ENCODE peak calls at places on chromosome 18, in six cellular contexts. R is Panc1, H is GM23338, M is HepG2, O is GM12878, X is upper lobe of left lung. S is an unnamed sample.

GRCh38 chr18:47985837-47986236 is 55.4 kb upstream of the SMAD2 start:
- ATAC-seq in H (no peak), M (no peak), R (no peak), O (no peak), X (peak; percentile 83), S (no peak)

GRCh38 chr18:34918856-34919255 is 122.4 kb upstream of the MAPRE2 start:
- ATAC-seq in H (no peak), X (no peak), O (no peak), R (no peak), M (peak; percentile 73), S (no peak)

GRCh38 chr18:53850918-53851317 is 373.6 kb downstream of the MBD2 start:
- ATAC-seq in O (no peak), H (peak; percentile 92), R (no peak), X (no peak), M (no peak), S (no peak)

GRCh38 chr18:67219821-67220220 is 296.7 kb downstream of the DSEL start:
- ATAC-seq in X (no peak), R (no peak), H (no peak), O (no peak), M (no peak), S (no peak)

GRCh38 chr18:36284671-36285295 is 12.7 kb upstream of the FHOD3 start:
- ATAC-seq in O (peak; percentile 83), R (peak; percentile 72), M (peak; percentile 53), H (peak; percentile 62), X (peak; percentile 79), S (no peak)

GRCh38 chr18:59536181-59536580 is 161.0 kb downstream of the CCBE1 start:
- ATAC-seq in X (no peak), M (no peak), O (no peak), R (no peak), H (no peak), S (no peak)

GRCh38 chr18:1092228-1092627 is 187.6 kb downstream of the ADCYAP1 start:
- ATAC-seq in X (no peak), R (no peak), H (peak; percentile 84), O (no peak), M (no peak), S (no peak)

GRCh38 chr18:71038196-71038595 is 749.4 kb downstream of the SOCS6 start:
- ATAC-seq in O (no peak), M (no peak), X (no peak), R (no peak), H (no peak), S (no peak)

GRCh38 chr18:31232779-31233424 is 70.2 kb upstream of the DSC1 start:
- ATAC-seq in X (no peak), R (no peak), O (no peak), H (no peak), M (peak; percentile 96), S (no peak)

GRCh38 chr18:3450358-3451107 is 561 bp downstream of the TGIF1 start:
- ATAC-seq in O (peak; percentile 1), X (peak; percentile 4), M (peak; percentile 0), H (no peak), R (peak; percentile 4), S (no peak)

GRCh38 chr18:37287601-37288000 is 278.0 kb downstream of the CELF4 start:
- ATAC-seq in M (no peak), R (no peak), O (no peak), X (no peak), H (no peak), S (no peak)

GRCh38 chr18:64042728-64043358 is 73.0 kb downstream of the SERPINB8 start:
- ATAC-seq in O (no peak), R (no peak), H (no peak), M (no peak), X (no peak), S (no peak)

GRCh38 chr18:22670914-22671313 is 253.2 kb upstream of the CTAGE1 start:
- ATAC-seq in X (no peak), H (no peak), O (peak; percentile 65), R (no peak), M (no peak), S (no peak)

GRCh38 chr18:35050638-35051287 is 9.6 kb downstream of the MAPRE2 start:
- ATAC-seq in H (peak; percentile 75), M (no peak), X (peak; percentile 82), R (no peak), O (peak; percentile 43), S (peak; percentile 74)

GRCh38 chr18:37393945-37394609 is 171.5 kb downstream of the CELF4 start:
- ATAC-seq in R (peak; percentile 78), X (peak; percentile 89), M (peak; percentile 75), H (peak; percentile 91), O (no peak), S (peak; percentile 90)

GRCh38 chr18:48153641-48154481 is 223.4 kb upstream of the SMAD2 start:
- ATAC-seq in X (peak; percentile 43), M (peak; percentile 98), O (no peak), H (no peak), R (no peak), S (peak; percentile 93)

GRCh38 chr18:67932261-67932660 is 415.7 kb upstream of the DSEL start:
- ATAC-seq in H (no peak), R (no peak), X (no peak), O (no peak), M (no peak), S (no peak)

GRCh38 chr18:48060947-48061346 is 130.5 kb upstream of the SMAD2 start:
- ATAC-seq in O (no peak), R (no peak), M (peak; percentile 86), H (no peak), X (no peak), S (no peak)

DNA sequence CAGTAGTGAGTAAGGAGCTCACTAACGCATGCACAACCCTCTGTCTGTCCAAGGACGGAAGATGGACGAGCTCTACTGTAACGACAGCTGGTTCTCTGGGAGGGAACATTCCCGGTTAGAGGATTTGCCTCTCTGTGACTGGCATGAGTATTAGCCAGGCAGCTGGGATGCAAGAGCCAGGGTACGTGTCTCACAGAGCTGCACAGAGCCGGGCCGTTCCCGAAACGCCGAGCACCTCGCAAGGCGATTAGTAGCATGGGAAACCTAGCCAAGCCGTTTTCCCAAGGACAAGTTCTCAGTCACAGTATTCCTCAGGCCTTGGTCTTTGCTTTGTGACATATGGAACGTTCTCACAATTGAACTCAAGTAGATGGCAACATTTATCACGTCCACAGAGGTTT is 94.7 kb downstream of the MTCL1 start:
- ATAC-seq in O (no peak), R (peak; percentile 40), X (peak; percentile 11), M (no peak), H (no peak), S (peak; percentile 53)
- TF ChIP-seq POLR2AphosphoS5 in O (no peak), R (no peak), X (no peak), M (no peak), H (no peak), S (peak; percentile 91)

GRCh38 chr18:13613099-13613498 is 113.3 kb downstream of the FAM210A start:
- ATAC-seq in O (no peak), R (no peak), X (no peak), H (no peak), M (no peak), S (no peak)

GRCh38 chr18:13613591-13614317 is 112.6 kb downstream of the FAM210A start:
- ATAC-seq in R (no peak), X (no peak), O (peak; percentile 11), H (no peak), M (no peak), S (no peak)

GRCh38 chr18:13611616-13612110 is 114.7 kb downstream of the FAM210A start:
- ATAC-seq in X (peak; percentile 68), O (peak; percentile 0), H (peak; percentile 79), R (peak; percentile 70), M (no peak), S (peak; percentile 64)

GRCh38 chr18:13611058-13611615 is 115.2 kb downstream of the FAM210A start:
- ATAC-seq in H (peak; percentile 66), M (no peak), O (peak; percentile 40), R (no peak), X (peak; percentile 80), S (peak; percentile 50)

DNA sequence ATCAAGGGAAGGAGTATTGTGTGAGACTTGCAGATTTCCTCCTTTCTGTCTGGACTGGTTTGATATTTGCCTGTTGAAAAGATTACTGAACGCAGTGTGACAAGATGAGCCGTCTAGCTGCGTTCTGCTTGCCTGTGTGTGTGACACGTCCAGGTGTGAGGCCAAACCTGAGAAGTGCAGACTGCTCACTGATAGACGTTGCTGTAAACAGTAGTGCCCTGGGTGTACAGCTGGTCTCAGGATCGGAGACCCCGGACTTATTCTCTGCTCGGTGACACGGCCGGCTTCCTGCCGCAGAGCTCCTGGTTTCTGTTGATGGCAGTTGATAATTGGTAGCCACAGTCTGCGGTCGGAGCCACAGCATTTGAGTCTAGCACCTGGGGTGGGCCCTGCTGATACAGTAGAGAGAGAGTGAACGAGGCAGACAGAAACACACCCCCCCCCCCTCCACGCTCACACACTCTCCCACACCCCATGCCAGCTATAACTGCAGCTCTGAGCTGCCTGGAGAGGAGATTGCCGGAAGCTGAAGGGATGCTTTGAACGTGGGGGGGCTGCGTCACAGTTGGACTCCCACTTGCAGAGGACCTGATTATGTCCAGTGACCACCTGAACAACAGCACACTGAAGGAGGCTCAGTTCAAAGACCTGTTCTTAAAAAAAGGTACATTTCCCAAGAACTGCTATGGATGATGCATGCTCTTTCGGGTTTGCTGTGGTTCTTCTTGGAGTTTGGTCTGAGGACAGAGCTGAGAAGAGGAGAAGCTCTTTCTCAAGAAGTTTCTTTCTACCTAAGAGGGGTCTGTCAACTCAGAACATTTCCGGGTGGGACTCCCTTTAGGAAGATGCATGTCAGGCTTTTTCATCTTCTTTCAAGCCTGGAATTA is 114.0 kb downstream of the FAM210A start:
- ATAC-seq in H (no peak), R (peak; percentile 53), X (peak; percentile 1), M (no peak), O (peak; percentile 59), S (peak; percentile 2)
- TF ChIP-seq POLR2AphosphoS5 in H (no peak), R (no peak), X (no peak), M (no peak), O (peak; percentile 97), S (no peak)

DNA sequence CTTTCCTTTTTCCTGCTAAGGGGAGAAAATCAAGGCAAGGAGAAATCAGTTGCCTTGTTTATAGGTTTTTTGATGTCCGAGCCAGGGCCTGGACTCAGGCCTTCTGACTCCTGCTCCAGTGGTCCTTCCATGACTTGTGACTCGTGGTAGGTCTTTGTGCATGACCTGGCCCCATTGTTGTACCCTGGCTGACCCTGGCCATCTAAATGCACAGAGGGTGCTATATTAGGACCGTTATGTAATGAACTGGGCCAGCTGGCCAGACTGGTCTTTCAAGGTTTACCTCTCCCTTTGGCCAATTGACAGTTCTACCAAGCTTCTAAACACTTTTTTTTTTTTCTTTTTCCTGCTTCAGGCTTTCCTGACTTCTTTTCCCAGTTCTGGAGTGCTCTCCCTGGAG is 81.1 kb downstream of the SETBP1 start:
- ATAC-seq in R (no peak), X (peak; percentile 65), H (no peak), O (no peak), M (no peak), S (peak; percentile 38)
- TF ChIP-seq POLR2AphosphoS5 in R (no peak), X (no peak), H (no peak), O (no peak), M (no peak), S (no peak)

DNA sequence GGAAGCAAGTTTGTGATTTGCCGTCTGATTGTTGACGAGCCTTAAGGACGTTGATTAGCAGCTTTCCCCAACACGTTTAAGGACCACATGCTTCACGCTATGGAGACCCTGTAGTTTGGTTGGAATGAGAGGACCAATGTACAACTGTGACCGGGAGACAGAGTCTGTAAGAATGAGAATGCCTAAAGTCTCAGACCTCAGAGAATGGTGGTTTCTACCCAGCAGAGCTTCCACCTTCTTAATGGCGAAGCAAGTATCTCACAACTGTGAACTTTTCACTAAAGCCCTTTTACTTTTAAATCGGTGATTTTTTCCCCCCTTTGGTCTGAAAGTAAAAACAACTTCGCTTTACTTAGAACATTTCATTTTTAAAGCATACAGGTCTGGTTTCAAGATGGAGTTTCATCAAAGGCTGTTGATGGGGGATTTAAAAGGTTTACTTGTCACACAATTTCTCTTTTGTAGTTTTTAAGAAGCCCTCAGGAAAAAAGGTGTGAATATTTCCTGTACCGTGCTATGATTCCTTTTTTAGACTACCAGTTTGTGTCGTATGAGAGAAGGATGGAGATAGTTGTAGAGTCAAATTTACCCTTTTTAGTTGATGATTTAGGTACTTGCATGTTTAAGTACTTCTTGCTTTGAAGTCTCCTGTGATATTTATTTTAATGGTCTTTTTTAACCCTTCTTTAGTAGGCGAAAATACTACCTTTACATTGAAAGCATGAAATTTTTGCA is 1.5 kb downstream of the TTC39C start:
- ATAC-seq in M (no peak), O (peak; percentile 5), X (no peak), R (no peak), H (no peak), S (no peak)
- TF ChIP-seq POLR2AphosphoS5 in M (no peak), O (no peak), X (no peak), R (no peak), H (no peak), S (no peak)